ENCODE peak calls at places on chromosomes 3 and 15, in four cellular contexts. W, A, M and X are unnamed samples.
A peak's percentile ranks its signal among the peaks of the same experiment; 100 is the strongest.

GRCh38 chr3:126552688-126553283 is 5.9 kb downstream of the C3orf22 start:
- DNase-seq in M (no peak), W (no peak), A (no peak), X (no peak)

GRCh38 chr3:12289562-12289961 is 692 bp downstream of the PPARG start:
- DNase-seq in M (no peak), A (no peak), W (no peak), X (no peak)

GRCh38 chr15:79122943-79123342 is 32.4 kb upstream of the RASGRF1 start:
- DNase-seq in W (no peak), A (no peak), M (no peak), X (no peak)

GRCh38 chr15:76865548-76865991 is 39.6 kb downstream of the SCAPER start:
- DNase-seq in A (no peak), W (no peak), M (no peak), X (no peak)

GRCh38 chr3:186985713-186986364 is 55.5 kb downstream of the ST6GAL1 start:
- DNase-seq in M (no peak), A (no peak), W (no peak), X (no peak)

GRCh38 chr3:123088360-123088759 is 21.5 kb downstream of the PDIA5 start:
- DNase-seq in A (no peak), M (no peak), W (no peak), X (no peak)

GRCh38 chr3:194573680-194574437 is 59.4 kb downstream of the TMEM44 start:
- DNase-seq in M (no peak), A (no peak), W (peak; percentile 50), X (peak; percentile 71)

GRCh38 chr15:74780983-74781672 is 752 bp upstream of the CSK start:
- DNase-seq in W (no peak), A (no peak), M (peak; percentile 69), X (peak; percentile 38)

GRCh38 chr3:187012609-187013051 is 82.3 kb downstream of the ST6GAL1 start:
- DNase-seq in A (no peak), M (no peak), W (peak; percentile 45), X (no peak)

GRCh38 chr15:67149859-67150824 is 84.7 kb downstream of the SMAD3 start:
- DNase-seq in M (peak; percentile 99), W (peak; percentile 70), A (peak; percentile 73), X (peak; percentile 34)

GRCh38 chr15:78179906-78180305 is 30.7 kb downstream of the IDH3A start:
- DNase-seq in A (no peak), W (no peak), M (no peak), X (peak; percentile 3)

GRCh38 chr3:125594581-125595011 is 701 bp downstream of the OSBPL11 start:
- DNase-seq in M (no peak), A (peak; percentile 10), W (peak; percentile 33), X (peak; percentile 42)

GRCh38 chr15:29400701-29401100 is 131.1 kb upstream of the NSMCE3 start:
- DNase-seq in A (no peak), M (no peak), W (peak; percentile 52), X (no peak)

GRCh38 chr3:170480111-170480510 is 61.4 kb downstream of the CLDN11 start:
- DNase-seq in W (no peak), A (no peak), M (no peak), X (no peak)

GRCh38 chr15:95326689-95327525 is 1003.6 kb upstream of the NR2F2 start:
- DNase-seq in W (peak; percentile 10), M (no peak), A (peak; percentile 70), X (peak; percentile 42)

GRCh38 chr3:14253022-14253761 is 74.6 kb downstream of the LSM3 start:
- DNase-seq in A (no peak), M (no peak), W (no peak), X (no peak)

GRCh38 chr15:41897327-41897726 is 3.5 kb upstream of the SPTBN5 start:
- DNase-seq in A (no peak), M (peak; percentile 69), W (no peak), X (no peak)

DNA sequence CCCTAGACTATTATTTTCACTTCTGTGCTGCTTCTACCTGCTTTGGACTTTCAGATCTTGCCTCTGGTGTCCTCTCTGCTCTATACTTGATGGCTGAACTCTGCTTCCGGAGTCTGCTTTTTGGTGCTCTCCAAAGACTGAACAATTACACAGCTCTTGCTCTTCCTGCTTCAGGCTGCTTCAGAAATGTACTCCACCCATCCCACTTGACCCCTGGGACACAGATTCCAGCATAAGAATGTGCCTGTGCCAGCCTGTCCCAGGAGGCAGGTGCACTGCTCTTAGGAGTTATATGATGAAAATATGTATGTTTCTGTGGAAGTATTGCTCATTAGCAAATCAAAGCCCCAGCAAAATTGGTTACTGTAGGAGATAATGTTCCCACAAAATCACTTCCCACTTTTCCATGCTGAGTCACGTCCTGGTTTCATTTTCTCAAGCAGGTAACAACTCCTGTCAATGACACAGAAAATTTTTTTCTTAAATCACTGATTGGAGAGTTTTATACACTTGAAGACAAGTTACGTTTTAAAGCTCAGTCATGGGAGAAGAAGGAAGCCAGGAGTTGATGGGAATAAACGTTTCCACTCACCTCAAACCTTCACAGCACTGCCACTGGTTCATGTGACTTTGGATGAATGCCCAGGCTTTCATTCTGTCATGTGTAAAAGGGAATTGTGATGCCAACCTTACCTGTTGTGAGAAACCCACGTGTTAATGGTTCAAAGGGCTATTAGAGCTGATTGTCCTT is 239.4 kb upstream of the ZPLD1 start:
- DNase-seq in A (no peak), M (peak; percentile 74), W (peak; percentile 87), X (no peak)
- H3K4me1 ChIP-seq in A (peaks cover 4% of the 10 kb centered on the region), M (peaks cover 41% of the 10 kb centered on the region), W (peaks cover 48% of the 10 kb centered on the region), X (no peaks in the 10 kb centered on the region)

DNA sequence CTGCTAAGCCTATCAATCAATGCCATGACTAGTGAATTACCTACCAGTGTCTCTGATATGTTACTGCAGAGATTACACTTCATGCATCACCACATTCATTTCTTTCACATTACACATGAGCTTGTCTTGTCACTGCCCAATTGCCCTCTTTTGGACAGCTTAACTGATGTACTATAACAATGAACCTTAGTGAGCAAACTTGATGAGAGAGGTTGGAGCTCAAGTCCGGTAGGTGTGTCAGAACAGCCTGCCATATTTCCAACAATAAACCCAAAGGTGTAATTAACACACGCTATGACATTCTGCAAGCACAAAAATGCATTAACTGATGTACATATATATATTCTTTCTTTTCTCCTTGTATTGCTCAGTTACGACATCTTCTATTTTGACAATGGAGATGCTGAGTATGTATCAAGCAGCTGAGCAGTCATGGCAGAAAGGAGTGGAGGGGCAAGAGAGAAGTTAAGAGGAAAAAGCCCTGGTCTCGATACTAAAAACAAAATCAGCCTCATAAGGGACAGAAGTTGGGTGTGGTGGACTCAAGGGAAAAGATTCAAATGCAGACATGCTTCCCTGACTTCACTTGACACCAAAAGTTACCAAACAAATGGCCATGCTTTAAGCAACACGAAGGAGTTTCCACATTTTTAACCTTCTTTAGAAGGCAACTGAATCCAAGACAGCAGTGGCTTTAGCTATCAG is 538.2 kb downstream of the FOXP1 start:
- DNase-seq in A (no peak), W (no peak), M (no peak), X (no peak)
- H3K27ac ChIP-seq in A (no peak overlapping the region), W (peak overlapping the region; percentile 36), M (no peak overlapping the region), X (no peak overlapping the region)

GRCh38 chr3:52280046-52280445 is 1.6 kb upstream of the WDR82 start:
- DNase-seq in M (no peak), A (no peak), W (no peak), X (no peak)

GRCh38 chr3:52277071-52277964 is 1.1 kb downstream of the WDR82 start:
- DNase-seq in A (peak; percentile 81), M (no peak), W (peak; percentile 95), X (peak; percentile 89)

GRCh38 chr3:52281980-52282801 is 3.7 kb upstream of the WDR82 start:
- DNase-seq in W (no peak), A (no peak), M (no peak), X (no peak)

GRCh38 chr3:52278510-52279069 is at the start of gene WDR82:
- DNase-seq in M (peak; percentile 94), W (peak; percentile 98), A (peak; percentile 98), X (peak; percentile 98)

GRCh38 chr3:52277972-52278509 is 408 bp downstream of the WDR82 start:
- DNase-seq in W (no peak), M (no peak), A (no peak), X (peak; percentile 60)
- H3K4me1 ChIP-seq in W (peaks cover 51% of the 10 kb centered on the region), M (peaks cover 22% of the 10 kb centered on the region), A (peaks cover 16% of the 10 kb centered on the region), X (peaks cover 37% of the 10 kb centered on the region)

GRCh38 chr3:177180506-177180905 is 16.8 kb downstream of the TBL1XR1 start:
- DNase-seq in W (no peak), A (no peak), M (no peak), X (no peak)

GRCh38 chr3:177177670-177178295 is 19.5 kb downstream of the TBL1XR1 start:
- DNase-seq in A (no peak), M (no peak), W (no peak), X (no peak)

GRCh38 chr3:177169936-177170722 is 27.2 kb downstream of the TBL1XR1 start:
- DNase-seq in A (no peak), W (no peak), M (no peak), X (no peak)

GRCh38 chr3:177179281-177180067 is 17.8 kb downstream of the TBL1XR1 start:
- DNase-seq in A (no peak), W (no peak), M (no peak), X (no peak)

GRCh38 chr3:177174607-177175006 is 22.7 kb downstream of the TBL1XR1 start:
- DNase-seq in A (no peak), W (no peak), M (no peak), X (no peak)
- H3K27ac ChIP-seq in A (no peak overlapping the region), W (no peak overlapping the region), M (no peak overlapping the region), X (no peak overlapping the region)

DNA sequence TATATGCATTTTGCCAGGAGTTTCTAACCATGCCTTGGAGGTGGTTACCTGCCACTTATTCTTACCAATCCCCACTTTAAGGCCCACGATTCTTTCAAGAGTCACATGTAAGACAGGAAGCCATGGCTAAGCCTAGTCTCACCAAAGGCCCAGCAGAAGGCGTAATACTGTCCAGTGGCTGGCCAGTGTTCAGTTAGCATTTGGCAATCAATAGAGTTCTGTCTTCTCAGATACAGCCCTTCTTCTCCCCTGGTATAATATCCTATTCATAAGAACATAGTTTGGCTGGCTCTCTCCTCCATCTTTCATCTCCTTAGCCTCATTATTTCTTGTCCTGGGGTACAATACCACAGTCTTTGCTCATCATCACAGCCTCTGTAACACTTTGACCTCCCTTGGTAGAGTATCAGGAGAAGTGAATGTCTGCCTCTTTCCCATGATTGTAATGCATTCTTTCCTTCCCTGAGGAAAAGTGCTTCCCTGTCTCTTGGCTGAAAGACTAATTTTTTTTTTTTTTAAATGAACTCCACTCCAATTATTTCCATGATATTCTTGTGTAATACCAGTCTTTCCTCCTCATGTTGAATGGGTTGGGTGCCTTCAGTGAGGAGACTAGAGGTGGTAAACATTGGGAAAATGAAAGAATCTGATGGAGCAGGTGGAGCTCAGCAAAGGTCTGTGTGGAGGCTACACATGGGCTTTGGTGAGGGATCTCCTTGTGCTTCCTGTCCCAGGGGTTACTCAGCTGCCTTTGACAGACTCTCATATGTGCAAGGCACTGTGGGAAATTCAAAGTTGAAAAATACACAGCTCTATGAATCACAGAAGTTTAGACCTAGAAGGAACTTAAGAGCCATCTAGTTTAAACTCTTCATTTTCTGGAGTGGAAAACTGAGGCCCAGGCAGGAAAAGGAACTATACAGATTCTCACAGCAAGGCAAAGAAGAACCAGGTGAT is 218.2 kb downstream of the P3H2 start:
- DNase-seq in W (no peak), M (no peak), A (no peak), X (no peak)
- H3K4me1 ChIP-seq in W (no peaks in the 10 kb centered on the region), M (peaks cover 37% of the 10 kb centered on the region), A (no peaks in the 10 kb centered on the region), X (no peaks in the 10 kb centered on the region)